ENCODE peak calls at places on chromosomes 3 and 15, in ten cellular contexts. One of them, this sample, is unnamed.

GRCh38 chr3:61571516-61572336 is 10.4 kb downstream of the PTPRG start:
- DNase-seq in renal cortical epithelial cell: peak; percentile 50
- DNase-seq in NCI-H69: peak; percentile 31
- DNase-seq in head of caudate nucleus: no peak
- DNase-seq in NCI-H526: no peak
- DNase-seq in stimulated activated effector memory CD8-positive, alpha-beta T cell treated with anti-CD3 and anti-CD28 coated beads, Interleukin-12 subunit alpha, Interleukin-12 subunit beta, amount 100 ng/mL, for 72 hours: no peak
- DNase-seq in A172: peak; percentile 33
- DNase-seq in astrocyte of the spinal cord: peak; percentile 89
- DNase-seq in substantia nigra: no peak
- DNase-seq in GM23338: peak; percentile 50
- DNase-seq in this sample: no peak

GRCh38 chr3:134085034-134085775 is 55.5 kb upstream of the SLCO2A1 start:
- DNase-seq in renal cortical epithelial cell: no peak
- DNase-seq in NCI-H526: no peak
- DNase-seq in GM23338: no peak
- DNase-seq in substantia nigra: no peak
- DNase-seq in stimulated activated effector memory CD8-positive, alpha-beta T cell treated with anti-CD3 and anti-CD28 coated beads, Interleukin-12 subunit alpha, Interleukin-12 subunit beta, amount 100 ng/mL, for 72 hours: no peak
- DNase-seq in NCI-H69: no peak
- DNase-seq in astrocyte of the spinal cord: no peak
- DNase-seq in head of caudate nucleus: no peak
- DNase-seq in A172: no peak
- DNase-seq in this sample: no peak

GRCh38 chr3:127669541-127670228 is 3.1 kb upstream of the ABTB1 start:
- DNase-seq in A172: no peak
- DNase-seq in head of caudate nucleus: no peak
- DNase-seq in NCI-H526: no peak
- DNase-seq in astrocyte of the spinal cord: no peak
- DNase-seq in GM23338: no peak
- DNase-seq in renal cortical epithelial cell: no peak
- DNase-seq in substantia nigra: no peak
- DNase-seq in stimulated activated effector memory CD8-positive, alpha-beta T cell treated with anti-CD3 and anti-CD28 coated beads, Interleukin-12 subunit alpha, Interleukin-12 subunit beta, amount 100 ng/mL, for 72 hours: no peak
- DNase-seq in NCI-H69: no peak
- DNase-seq in this sample: no peak

GRCh38 chr3:148816971-148817519 is 10.6 kb upstream of the CPB1 start:
- DNase-seq in head of caudate nucleus: no peak
- DNase-seq in NCI-H69: peak; percentile 75
- DNase-seq in NCI-H526: peak; percentile 84
- DNase-seq in GM23338: no peak
- DNase-seq in astrocyte of the spinal cord: no peak
- DNase-seq in stimulated activated effector memory CD8-positive, alpha-beta T cell treated with anti-CD3 and anti-CD28 coated beads, Interleukin-12 subunit alpha, Interleukin-12 subunit beta, amount 100 ng/mL, for 72 hours: no peak
- DNase-seq in substantia nigra: no peak
- DNase-seq in renal cortical epithelial cell: no peak
- DNase-seq in A172: no peak
- DNase-seq in this sample: no peak

GRCh38 chr15:42576040-42576594 is 711 bp downstream of the STARD9 start:
- DNase-seq in NCI-H526: no peak
- DNase-seq in NCI-H69: peak; percentile 54
- DNase-seq in astrocyte of the spinal cord: peak; percentile 7
- DNase-seq in GM23338: no peak
- DNase-seq in substantia nigra: no peak
- DNase-seq in stimulated activated effector memory CD8-positive, alpha-beta T cell treated with anti-CD3 and anti-CD28 coated beads, Interleukin-12 subunit alpha, Interleukin-12 subunit beta, amount 100 ng/mL, for 72 hours: no peak
- DNase-seq in renal cortical epithelial cell: no peak
- DNase-seq in A172: no peak
- DNase-seq in head of caudate nucleus: no peak
- DNase-seq in this sample: no peak

GRCh38 chr15:60370804-60371700 is 26.7 kb downstream of the ANXA2 start:
- DNase-seq in GM23338: no peak
- DNase-seq in astrocyte of the spinal cord: peak; percentile 99
- DNase-seq in head of caudate nucleus: no peak
- DNase-seq in NCI-H69: peak; percentile 98
- DNase-seq in A172: peak; percentile 99
- DNase-seq in NCI-H526: no peak
- DNase-seq in renal cortical epithelial cell: peak; percentile 99
- DNase-seq in stimulated activated effector memory CD8-positive, alpha-beta T cell treated with anti-CD3 and anti-CD28 coated beads, Interleukin-12 subunit alpha, Interleukin-12 subunit beta, amount 100 ng/mL, for 72 hours: no peak
- DNase-seq in substantia nigra: no peak
- DNase-seq in this sample: no peak

GRCh38 chr3:196198771-196199753 is 12.1 kb downstream of the ZDHHC19 start:
- DNase-seq in head of caudate nucleus: no peak
- DNase-seq in stimulated activated effector memory CD8-positive, alpha-beta T cell treated with anti-CD3 and anti-CD28 coated beads, Interleukin-12 subunit alpha, Interleukin-12 subunit beta, amount 100 ng/mL, for 72 hours: no peak
- DNase-seq in NCI-H69: peak; percentile 29
- DNase-seq in NCI-H526: no peak
- DNase-seq in astrocyte of the spinal cord: no peak
- DNase-seq in renal cortical epithelial cell: no peak
- DNase-seq in substantia nigra: no peak
- DNase-seq in GM23338: peak; percentile 64
- DNase-seq in A172: peak; percentile 15
- DNase-seq in this sample: no peak

GRCh38 chr3:107235923-107236315 is 141.3 kb upstream of the CCDC54 start:
- DNase-seq in A172: peak; percentile 95
- DNase-seq in NCI-H69: peak; percentile 61
- DNase-seq in renal cortical epithelial cell: peak; percentile 76
- DNase-seq in GM23338: peak; percentile 82
- DNase-seq in NCI-H526: peak; percentile 62
- DNase-seq in head of caudate nucleus: peak; percentile 76
- DNase-seq in stimulated activated effector memory CD8-positive, alpha-beta T cell treated with anti-CD3 and anti-CD28 coated beads, Interleukin-12 subunit alpha, Interleukin-12 subunit beta, amount 100 ng/mL, for 72 hours: peak; percentile 34
- DNase-seq in astrocyte of the spinal cord: peak; percentile 92
- DNase-seq in substantia nigra: no peak
- DNase-seq in this sample: peak; percentile 38

GRCh38 chr3:127608362-127608718 is 10.1 kb downstream of the MCM2 start:
- DNase-seq in stimulated activated effector memory CD8-positive, alpha-beta T cell treated with anti-CD3 and anti-CD28 coated beads, Interleukin-12 subunit alpha, Interleukin-12 subunit beta, amount 100 ng/mL, for 72 hours: no peak
- DNase-seq in A172: no peak
- DNase-seq in head of caudate nucleus: peak; percentile 29
- DNase-seq in substantia nigra: no peak
- DNase-seq in NCI-H69: no peak
- DNase-seq in astrocyte of the spinal cord: no peak
- DNase-seq in renal cortical epithelial cell: no peak
- DNase-seq in GM23338: no peak
- DNase-seq in NCI-H526: no peak
- DNase-seq in this sample: no peak

GRCh38 chr3:41237907-41238306 is 38.6 kb downstream of the CTNNB1 start:
- DNase-seq in renal cortical epithelial cell: no peak
- DNase-seq in astrocyte of the spinal cord: no peak
- DNase-seq in substantia nigra: no peak
- DNase-seq in stimulated activated effector memory CD8-positive, alpha-beta T cell treated with anti-CD3 and anti-CD28 coated beads, Interleukin-12 subunit alpha, Interleukin-12 subunit beta, amount 100 ng/mL, for 72 hours: no peak
- DNase-seq in NCI-H69: no peak
- DNase-seq in NCI-H526: no peak
- DNase-seq in head of caudate nucleus: no peak
- DNase-seq in A172: no peak
- DNase-seq in GM23338: no peak
- DNase-seq in this sample: no peak

GRCh38 chr15:92898988-92899909 is 875 bp upstream of the CHD2 start:
- DNase-seq in NCI-H69: peak; percentile 52
- DNase-seq in GM23338: peak; percentile 50
- DNase-seq in renal cortical epithelial cell: no peak
- DNase-seq in substantia nigra: no peak
- DNase-seq in astrocyte of the spinal cord: peak; percentile 0
- DNase-seq in NCI-H526: peak; percentile 44
- DNase-seq in A172: peak; percentile 45
- DNase-seq in stimulated activated effector memory CD8-positive, alpha-beta T cell treated with anti-CD3 and anti-CD28 coated beads, Interleukin-12 subunit alpha, Interleukin-12 subunit beta, amount 100 ng/mL, for 72 hours: no peak
- DNase-seq in head of caudate nucleus: no peak
- DNase-seq in this sample: no peak

GRCh38 chr3:178525180-178525704 is 11.0 kb upstream of the KCNMB2 start:
- DNase-seq in substantia nigra: no peak
- DNase-seq in A172: no peak
- DNase-seq in astrocyte of the spinal cord: peak; percentile 32
- DNase-seq in GM23338: peak; percentile 44
- DNase-seq in NCI-H69: peak; percentile 39
- DNase-seq in stimulated activated effector memory CD8-positive, alpha-beta T cell treated with anti-CD3 and anti-CD28 coated beads, Interleukin-12 subunit alpha, Interleukin-12 subunit beta, amount 100 ng/mL, for 72 hours: no peak
- DNase-seq in head of caudate nucleus: no peak
- DNase-seq in renal cortical epithelial cell: no peak
- DNase-seq in NCI-H526: no peak
- DNase-seq in this sample: no peak

GRCh38 chr3:100022506-100022905 is 91.8 kb downstream of the FILIP1L start:
- DNase-seq in renal cortical epithelial cell: peak; percentile 60
- DNase-seq in substantia nigra: no peak
- DNase-seq in stimulated activated effector memory CD8-positive, alpha-beta T cell treated with anti-CD3 and anti-CD28 coated beads, Interleukin-12 subunit alpha, Interleukin-12 subunit beta, amount 100 ng/mL, for 72 hours: no peak
- DNase-seq in head of caudate nucleus: no peak
- DNase-seq in A172: no peak
- DNase-seq in astrocyte of the spinal cord: no peak
- DNase-seq in NCI-H526: no peak
- DNase-seq in GM23338: no peak
- DNase-seq in NCI-H69: no peak
- DNase-seq in this sample: no peak

GRCh38 chr15:69478259-69478687 is 25.7 kb downstream of the RPLP1 start:
- DNase-seq in stimulated activated effector memory CD8-positive, alpha-beta T cell treated with anti-CD3 and anti-CD28 coated beads, Interleukin-12 subunit alpha, Interleukin-12 subunit beta, amount 100 ng/mL, for 72 hours: peak; percentile 40
- DNase-seq in astrocyte of the spinal cord: peak; percentile 56
- DNase-seq in renal cortical epithelial cell: peak; percentile 31
- DNase-seq in GM23338: peak; percentile 90
- DNase-seq in A172: no peak
- DNase-seq in NCI-H69: peak; percentile 78
- DNase-seq in head of caudate nucleus: peak; percentile 73
- DNase-seq in NCI-H526: peak; percentile 88
- DNase-seq in substantia nigra: no peak
- DNase-seq in this sample: peak; percentile 82

GRCh38 chr3:98199020-98199419 is 32.5 kb downstream of the OR5H15 start:
- DNase-seq in astrocyte of the spinal cord: no peak
- DNase-seq in GM23338: no peak
- DNase-seq in NCI-H526: no peak
- DNase-seq in substantia nigra: no peak
- DNase-seq in NCI-H69: no peak
- DNase-seq in A172: no peak
- DNase-seq in stimulated activated effector memory CD8-positive, alpha-beta T cell treated with anti-CD3 and anti-CD28 coated beads, Interleukin-12 subunit alpha, Interleukin-12 subunit beta, amount 100 ng/mL, for 72 hours: no peak
- DNase-seq in renal cortical epithelial cell: peak; percentile 24
- DNase-seq in head of caudate nucleus: no peak
- DNase-seq in this sample: no peak

GRCh38 chr15:40908095-40908494 is 13.8 kb downstream of the VPS18 start:
- DNase-seq in substantia nigra: no peak
- DNase-seq in astrocyte of the spinal cord: no peak
- DNase-seq in GM23338: no peak
- DNase-seq in NCI-H526: no peak
- DNase-seq in NCI-H69: peak; percentile 42
- DNase-seq in A172: no peak
- DNase-seq in renal cortical epithelial cell: no peak
- DNase-seq in stimulated activated effector memory CD8-positive, alpha-beta T cell treated with anti-CD3 and anti-CD28 coated beads, Interleukin-12 subunit alpha, Interleukin-12 subunit beta, amount 100 ng/mL, for 72 hours: no peak
- DNase-seq in head of caudate nucleus: no peak
- DNase-seq in this sample: peak; percentile 20

GRCh38 chr15:78988361-78988911 is 43.6 kb upstream of the CTSH start:
- DNase-seq in NCI-H526: no peak
- DNase-seq in GM23338: no peak
- DNase-seq in NCI-H69: no peak
- DNase-seq in head of caudate nucleus: peak; percentile 34
- DNase-seq in substantia nigra: no peak
- DNase-seq in astrocyte of the spinal cord: peak; percentile 97
- DNase-seq in A172: peak; percentile 99
- DNase-seq in stimulated activated effector memory CD8-positive, alpha-beta T cell treated with anti-CD3 and anti-CD28 coated beads, Interleukin-12 subunit alpha, Interleukin-12 subunit beta, amount 100 ng/mL, for 72 hours: no peak
- DNase-seq in renal cortical epithelial cell: peak; percentile 99
- DNase-seq in this sample: no peak